ENCODE peak calls at places on chromosomes 5 and 9, in ten cellular contexts. One of them, this sample, is unnamed.

GRCh38 chr9:94912700-94913249 is 186.3 kb downstream of the AOPEP start:
- DNase-seq in kidney glomerular epithelial cell: peak
- DNase-seq in CD8-positive, alpha-beta T cell: no peak
- DNase-seq in iris pigment epithelial cell: peak
- DNase-seq in ELR: peak
- DNase-seq in Daoy: peak
- DNase-seq in CD8-positive, alpha-beta memory T cell: no peak
- DNase-seq in effector CD8-positive, alpha-beta T cell: no peak
- DNase-seq in fibroblast of mammary gland: peak
- DNase-seq in cardiac fibroblast: peak
- DNase-seq in this sample: no peak

GRCh38 chr5:43193952-43194321 is 1.9 kb downstream of the NIM1K start:
- DNase-seq in CD8-positive, alpha-beta memory T cell: no peak
- DNase-seq in kidney glomerular epithelial cell: no peak
- DNase-seq in cardiac fibroblast: no peak
- DNase-seq in CD8-positive, alpha-beta T cell: no peak
- DNase-seq in fibroblast of mammary gland: no peak
- DNase-seq in ELR: no peak
- DNase-seq in effector CD8-positive, alpha-beta T cell: no peak
- DNase-seq in Daoy: no peak
- DNase-seq in iris pigment epithelial cell: no peak
- DNase-seq in this sample: no peak

GRCh38 chr9:88143944-88144343 is 5.7 kb upstream of the SPATA31C2 start:
- DNase-seq in iris pigment epithelial cell: no peak
- DNase-seq in cardiac fibroblast: no peak
- DNase-seq in fibroblast of mammary gland: no peak
- DNase-seq in CD8-positive, alpha-beta memory T cell: no peak
- DNase-seq in Daoy: no peak
- DNase-seq in CD8-positive, alpha-beta T cell: no peak
- DNase-seq in effector CD8-positive, alpha-beta T cell: no peak
- DNase-seq in kidney glomerular epithelial cell: no peak
- DNase-seq in ELR: peak
- DNase-seq in this sample: no peak

GRCh38 chr9:104779334-104779733 is 15.4 kb downstream of the NIPSNAP3B start:
- DNase-seq in fibroblast of mammary gland: no peak
- DNase-seq in iris pigment epithelial cell: no peak
- DNase-seq in cardiac fibroblast: no peak
- DNase-seq in CD8-positive, alpha-beta memory T cell: no peak
- DNase-seq in ELR: no peak
- DNase-seq in Daoy: no peak
- DNase-seq in kidney glomerular epithelial cell: no peak
- DNase-seq in CD8-positive, alpha-beta T cell: no peak
- DNase-seq in effector CD8-positive, alpha-beta T cell: no peak
- DNase-seq in this sample: no peak

GRCh38 chr9:135087489-135087791 is at the start of gene OLFM1:
- DNase-seq in cardiac fibroblast: peak
- DNase-seq in CD8-positive, alpha-beta T cell: no peak
- DNase-seq in iris pigment epithelial cell: peak
- DNase-seq in fibroblast of mammary gland: peak
- DNase-seq in effector CD8-positive, alpha-beta T cell: no peak
- DNase-seq in kidney glomerular epithelial cell: peak
- DNase-seq in CD8-positive, alpha-beta memory T cell: no peak
- DNase-seq in Daoy: peak
- DNase-seq in ELR: peak
- DNase-seq in this sample: peak

GRCh38 chr5:112772095-112772494 is 34.4 kb downstream of the APC start:
- DNase-seq in iris pigment epithelial cell: peak
- DNase-seq in cardiac fibroblast: peak
- DNase-seq in fibroblast of mammary gland: peak
- DNase-seq in CD8-positive, alpha-beta memory T cell: no peak
- DNase-seq in effector CD8-positive, alpha-beta T cell: no peak
- DNase-seq in Daoy: no peak
- DNase-seq in CD8-positive, alpha-beta T cell: no peak
- DNase-seq in kidney glomerular epithelial cell: no peak
- DNase-seq in ELR: peak
- DNase-seq in this sample: no peak

GRCh38 chr9:92097997-92098482 is 17.2 kb downstream of the SPTLC1 start:
- DNase-seq in Daoy: no peak
- DNase-seq in effector CD8-positive, alpha-beta T cell: peak
- DNase-seq in cardiac fibroblast: peak
- DNase-seq in ELR: no peak
- DNase-seq in iris pigment epithelial cell: peak
- DNase-seq in kidney glomerular epithelial cell: peak
- DNase-seq in CD8-positive, alpha-beta memory T cell: peak
- DNase-seq in CD8-positive, alpha-beta T cell: peak
- DNase-seq in fibroblast of mammary gland: peak
- DNase-seq in this sample: no peak

GRCh38 chr9:87742813-87743428 is 17.0 kb downstream of the CTSL start:
- DNase-seq in kidney glomerular epithelial cell: no peak
- DNase-seq in Daoy: peak
- DNase-seq in CD8-positive, alpha-beta T cell: no peak
- DNase-seq in effector CD8-positive, alpha-beta T cell: no peak
- DNase-seq in fibroblast of mammary gland: peak
- DNase-seq in cardiac fibroblast: peak
- DNase-seq in ELR: peak
- DNase-seq in CD8-positive, alpha-beta memory T cell: no peak
- DNase-seq in iris pigment epithelial cell: no peak
- DNase-seq in this sample: peak

GRCh38 chr5:113311301-113311700 is 123.5 kb downstream of the TSSK1B start:
- DNase-seq in ELR: no peak
- DNase-seq in cardiac fibroblast: no peak
- DNase-seq in kidney glomerular epithelial cell: no peak
- DNase-seq in CD8-positive, alpha-beta T cell: no peak
- DNase-seq in iris pigment epithelial cell: peak
- DNase-seq in effector CD8-positive, alpha-beta T cell: no peak
- DNase-seq in Daoy: no peak
- DNase-seq in fibroblast of mammary gland: peak
- DNase-seq in CD8-positive, alpha-beta memory T cell: no peak
- DNase-seq in this sample: no peak

GRCh38 chr5:37875051-37875787 is 35.4 kb upstream of the GDNF start:
- DNase-seq in CD8-positive, alpha-beta memory T cell: no peak
- DNase-seq in Daoy: peak
- DNase-seq in cardiac fibroblast: peak
- DNase-seq in kidney glomerular epithelial cell: no peak
- DNase-seq in fibroblast of mammary gland: peak
- DNase-seq in CD8-positive, alpha-beta T cell: no peak
- DNase-seq in effector CD8-positive, alpha-beta T cell: no peak
- DNase-seq in iris pigment epithelial cell: peak
- DNase-seq in ELR: peak
- DNase-seq in this sample: peak

GRCh38 chr9:32825203-32825602 is 41.9 kb downstream of the TMEM215 start:
- DNase-seq in CD8-positive, alpha-beta memory T cell: no peak
- DNase-seq in kidney glomerular epithelial cell: no peak
- DNase-seq in Daoy: no peak
- DNase-seq in fibroblast of mammary gland: no peak
- DNase-seq in effector CD8-positive, alpha-beta T cell: no peak
- DNase-seq in ELR: no peak
- DNase-seq in CD8-positive, alpha-beta T cell: no peak
- DNase-seq in iris pigment epithelial cell: no peak
- DNase-seq in cardiac fibroblast: no peak
- DNase-seq in this sample: no peak

GRCh38 chr5:153456354-153456753 is 34.1 kb upstream of the GRIA1 start:
- DNase-seq in CD8-positive, alpha-beta T cell: no peak
- DNase-seq in fibroblast of mammary gland: no peak
- DNase-seq in Daoy: no peak
- DNase-seq in effector CD8-positive, alpha-beta T cell: no peak
- DNase-seq in cardiac fibroblast: no peak
- DNase-seq in kidney glomerular epithelial cell: peak
- DNase-seq in ELR: no peak
- DNase-seq in iris pigment epithelial cell: no peak
- DNase-seq in CD8-positive, alpha-beta memory T cell: no peak
- DNase-seq in this sample: no peak

GRCh38 chr5:51131266-51131665 is 252.0 kb upstream of the ISL1 start:
- DNase-seq in effector CD8-positive, alpha-beta T cell: no peak
- DNase-seq in fibroblast of mammary gland: no peak
- DNase-seq in cardiac fibroblast: no peak
- DNase-seq in Daoy: no peak
- DNase-seq in CD8-positive, alpha-beta T cell: no peak
- DNase-seq in iris pigment epithelial cell: no peak
- DNase-seq in CD8-positive, alpha-beta memory T cell: no peak
- DNase-seq in kidney glomerular epithelial cell: no peak
- DNase-seq in ELR: no peak
- DNase-seq in this sample: no peak

GRCh38 chr5:102910240-102911226 is 155.4 kb downstream of the PAM start:
- DNase-seq in cardiac fibroblast: peak
- DNase-seq in ELR: peak
- DNase-seq in iris pigment epithelial cell: peak
- DNase-seq in kidney glomerular epithelial cell: peak
- DNase-seq in Daoy: peak
- DNase-seq in CD8-positive, alpha-beta T cell: no peak
- DNase-seq in effector CD8-positive, alpha-beta T cell: no peak
- DNase-seq in CD8-positive, alpha-beta memory T cell: no peak
- DNase-seq in fibroblast of mammary gland: peak
- DNase-seq in this sample: peak